ENCODE peak calls at places on chromosomes 1 and 21, in ten cellular contexts. J, F, H, M, K, C, Z, O, R and P are unnamed samples.

GRCh38 chr1:89519779-89520358 is 4.8 kb upstream of the LRRC8B start:
- DNase-seq in H (peak), O (peak), F (no peak), J (peak), K (no peak), Z (no peak), C (peak), R (peak), M (peak), P (no peak)

GRCh38 chr1:55347786-55348185 is 132.6 kb upstream of the USP24 start:
- DNase-seq in F (no peak), O (no peak), J (no peak), Z (no peak), R (no peak), M (no peak), H (no peak), K (no peak), C (no peak), P (no peak)

GRCh38 chr1:56866656-56867055 is 12.1 kb downstream of the C8A start:
- DNase-seq in C (peak), M (no peak), R (no peak), K (no peak), J (no peak), F (no peak), O (no peak), Z (no peak), H (no peak), P (no peak)

GRCh38 chr1:211145944-211146343 is 12.0 kb upstream of the KCNH1 start:
- DNase-seq in M (no peak), O (no peak), F (no peak), J (no peak), K (peak), Z (no peak), R (no peak), H (no peak), C (no peak), P (no peak)

GRCh38 chr1:117815105-117815812 is 114.2 kb downstream of the GDAP2 start:
- DNase-seq in O (peak), M (no peak), J (no peak), H (no peak), C (peak), F (no peak), R (no peak), Z (no peak), K (no peak), P (no peak)

GRCh38 chr1:2101531-2101930 is 51.3 kb downstream of the PRKCZ start:
- DNase-seq in C (no peak), H (no peak), F (no peak), J (no peak), O (no peak), K (no peak), Z (no peak), R (no peak), M (no peak), P (no peak)

GRCh38 chr1:229229137-229229720 is 41.7 kb upstream of the RAB4A start:
- DNase-seq in C (peak), Z (no peak), K (no peak), O (peak), J (peak), R (peak), M (no peak), H (no peak), F (peak), P (no peak)

GRCh38 chr1:60987904-60988303 is 94.5 kb upstream of the NFIA start:
- DNase-seq in K (no peak), J (no peak), M (no peak), O (no peak), F (no peak), H (no peak), Z (no peak), R (no peak), C (no peak), P (no peak)

GRCh38 chr1:167601442-167602380 is 28.3 kb upstream of the RCSD1 start:
- DNase-seq in O (no peak), K (peak), F (no peak), Z (no peak), R (no peak), M (no peak), J (no peak), C (peak), H (no peak), P (no peak)

GRCh38 chr1:86069757-86070145 is 86.8 kb downstream of the COL24A1 start:
- DNase-seq in O (no peak), M (no peak), Z (no peak), R (no peak), F (no peak), K (no peak), J (no peak), C (peak), H (no peak), P (no peak)

GRCh38 chr21:14259669-14260458 is 43.9 kb downstream of the RBM11 start:
- DNase-seq in M (peak), C (peak), F (no peak), R (peak), K (peak), O (peak), H (peak), J (peak), Z (no peak), P (no peak)

GRCh38 chr1:36349241-36349671 is 25.8 kb upstream of the EVA1B start:
- DNase-seq in F (no peak), C (peak), Z (no peak), J (no peak), R (no peak), H (no peak), O (peak), K (no peak), M (no peak), P (no peak)

GRCh38 chr1:1287288-1288110 is 7.3 kb downstream of the SCNN1D start:
- DNase-seq in J (no peak), Z (no peak), H (no peak), F (no peak), O (no peak), R (no peak), K (no peak), C (no peak), M (no peak), P (no peak)

GRCh38 chr1:3261969-3262579 is 192.4 kb upstream of the ARHGEF16 start:
- DNase-seq in F (no peak), Z (no peak), H (no peak), J (no peak), C (peak), M (no peak), R (no peak), K (no peak), O (no peak), P (no peak)

GRCh38 chr1:119011706-119012105 is 23.6 kb upstream of the TBX15 start:
- DNase-seq in M (no peak), J (no peak), R (no peak), C (no peak), H (no peak), Z (no peak), F (no peak), K (no peak), O (no peak), P (no peak)

GRCh38 chr21:42156690-42157605 is 62.0 kb upstream of the ABCG1 start:
- DNase-seq in F (no peak), H (no peak), K (no peak), Z (no peak), R (no peak), O (no peak), C (no peak), J (peak), M (no peak), P (no peak)

GRCh38 chr1:236206548-236206947 is 64.2 kb downstream of the GPR137B start:
- DNase-seq in Z (no peak), O (no peak), M (no peak), J (peak), F (peak), H (no peak), R (peak), K (peak), C (no peak), P (no peak)

GRCh38 chr1:34681481-34682451 is 73.1 kb upstream of the GJB5 start:
- DNase-seq in K (peak), H (peak), F (peak), Z (peak), O (peak), J (peak), M (peak), C (peak), R (peak), P (peak)

GRCh38 chr1:171940373-171940772 is 99.1 kb downstream of the DNM3 start:
- DNase-seq in C (no peak), R (no peak), M (no peak), O (no peak), K (no peak), H (no peak), F (no peak), J (no peak), Z (no peak), P (peak)

GRCh38 chr1:41754540-41754939 is 164.2 kb downstream of the HIVEP3 start:
- DNase-seq in K (no peak), C (no peak), O (no peak), F (no peak), Z (no peak), M (no peak), H (no peak), J (no peak), R (no peak), P (no peak)

GRCh38 chr1:66450043-66450514 is 83.9 kb upstream of the SGIP1 start:
- DNase-seq in C (no peak), O (no peak), J (no peak), R (peak), K (no peak), H (no peak), F (no peak), M (no peak), Z (no peak), P (no peak)

GRCh38 chr1:197776348-197777082 is 1.2 kb upstream of the DENND1B start:
- DNase-seq in J (no peak), Z (peak), C (peak), K (no peak), H (peak), F (no peak), M (peak), O (peak), R (no peak), P (no peak)

GRCh38 chr1:156550346-156550745 is 22.0 kb downstream of the IQGAP3 start:
- DNase-seq in M (no peak), F (no peak), R (no peak), C (no peak), Z (no peak), J (no peak), K (no peak), O (no peak), H (no peak), P (no peak)

GRCh38 chr1:84936116-84936810 is 43.3 kb upstream of the LPAR3 start:
- DNase-seq in C (peak), R (peak), O (peak), J (peak), F (no peak), H (peak), K (peak), M (peak), Z (peak), P (no peak)

GRCh38 chr1:162663086-162663485 is 30.8 kb downstream of the DDR2 start:
- DNase-seq in Z (no peak), F (no peak), O (peak), R (no peak), M (no peak), K (no peak), J (no peak), H (no peak), C (peak), P (no peak)

GRCh38 chr1:8239306-8240023 is 78.4 kb upstream of the SLC45A1 start:
- DNase-seq in M (no peak), J (peak), K (peak), H (no peak), O (no peak), C (peak), F (peak), R (peak), Z (no peak), P (no peak)

GRCh38 chr1:83889707-83890106 is 109.2 kb downstream of the TTLL7 start:
- DNase-seq in K (no peak), O (peak), C (peak), F (no peak), M (no peak), R (no peak), H (no peak), Z (no peak), J (peak), P (no peak)

GRCh38 chr1:159015440-159015909 is 5.8 kb downstream of the IFI16 start:
- DNase-seq in K (peak), O (peak), H (peak), R (peak), Z (no peak), C (peak), M (no peak), J (no peak), F (no peak), P (no peak)

GRCh38 chr1:177847843-177848242 is 122.0 kb downstream of the SEC16B start:
- DNase-seq in K (no peak), C (peak), O (peak), J (no peak), R (no peak), Z (peak), F (no peak), M (no peak), H (no peak), P (no peak)

GRCh38 chr1:156078728-156079127 is 3.5 kb downstream of the MEX3A start:
- DNase-seq in H (no peak), O (no peak), M (no peak), Z (no peak), R (no peak), K (no peak), C (no peak), F (no peak), J (no peak), P (no peak)

GRCh38 chr1:14366361-14367018 is 232.0 kb upstream of the KAZN start:
- DNase-seq in O (no peak), C (peak), H (no peak), Z (no peak), J (peak), R (peak), F (peak), K (no peak), M (no peak), P (no peak)

GRCh38 chr1:53060580-53060979 is 1.4 kb upstream of the PODN start:
- DNase-seq in K (no peak), H (no peak), M (no peak), J (no peak), F (no peak), O (no peak), Z (no peak), R (no peak), C (peak), P (no peak)

GRCh38 chr1:113199718-113200455 is 126.9 kb downstream of the LRIG2 start:
- DNase-seq in H (no peak), C (no peak), Z (no peak), K (no peak), R (peak), J (no peak), M (no peak), O (no peak), F (peak), P (peak)

GRCh38 chr1:200143347-200143746 is 115.8 kb downstream of the NR5A2 start:
- DNase-seq in R (no peak), C (no peak), F (no peak), J (no peak), O (no peak), Z (no peak), K (no peak), M (no peak), H (no peak), P (no peak)
- H3K27ac ChIP-seq in R (no peak), C (no peak), F (no peak), J (no peak), O (no peak), Z (no peak), K (no peak), M (no peak), H (no peak), P (no peak)

DNA sequence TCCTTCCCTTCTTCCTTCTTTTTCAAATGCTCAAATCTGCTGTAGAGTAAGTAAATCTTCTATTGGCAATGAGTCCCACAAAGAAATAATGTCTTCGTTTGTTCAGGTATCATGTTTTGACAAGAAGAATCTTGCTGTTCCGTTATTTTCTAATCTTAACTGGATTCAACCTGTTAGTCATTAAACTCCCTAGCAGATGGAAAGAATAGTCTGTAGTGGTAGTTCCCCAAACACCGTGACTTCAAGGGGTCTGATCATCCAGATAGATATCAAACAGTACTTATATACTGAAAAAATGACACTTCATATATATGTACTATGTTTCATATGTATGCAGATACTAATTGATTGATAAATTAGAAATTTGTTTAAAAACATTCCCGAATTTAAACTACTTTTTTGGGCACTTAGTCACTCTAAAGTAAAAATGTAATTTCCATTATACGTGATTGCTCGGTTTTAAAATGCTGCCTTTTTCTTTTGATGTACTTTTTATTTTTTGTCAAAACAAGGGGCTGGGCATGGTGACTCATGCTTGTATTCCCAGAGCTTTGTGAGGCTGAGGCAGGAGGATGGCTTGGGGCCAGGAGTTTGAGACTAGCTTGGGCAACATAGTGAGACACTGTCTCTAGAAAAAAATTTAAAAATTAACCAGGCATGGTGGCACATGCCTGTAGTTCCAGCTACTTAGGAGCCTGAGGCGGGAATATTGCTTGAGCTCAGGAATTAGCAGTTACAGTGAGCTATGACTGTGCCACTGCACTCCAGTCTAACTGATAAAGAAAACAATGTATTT is 335.7 kb upstream of the SNX7 start:
- DNase-seq in R (no peak), Z (peak), C (peak), J (no peak), H (no peak), K (peak), O (peak), M (peak), F (no peak), P (no peak)
- H3K9ac ChIP-seq in R (no peak), Z (peak), C (no peak), J (no peak), H (no peak), K (no peak), O (peak), M (no peak), F (no peak), P (no peak)

GRCh38 chr1:77538956-77539509 is 143.4 kb downstream of the ZZZ3 start:
- DNase-seq in R (no peak), C (peak), J (no peak), K (no peak), Z (no peak), M (no peak), F (no peak), O (peak), H (no peak), P (no peak)

GRCh38 chr1:77536813-77537212 is 145.6 kb downstream of the ZZZ3 start:
- DNase-seq in C (peak), K (no peak), M (peak), R (no peak), H (no peak), J (no peak), F (no peak), O (peak), Z (peak), P (no peak)

GRCh38 chr1:77534456-77534855 is 148.0 kb downstream of the ZZZ3 start:
- DNase-seq in H (no peak), Z (no peak), C (peak), F (no peak), M (no peak), J (no peak), O (no peak), R (no peak), K (no peak), P (no peak)

GRCh38 chr1:77532641-77533040 is 149.8 kb downstream of the ZZZ3 start:
- DNase-seq in C (no peak), O (no peak), M (no peak), Z (no peak), R (no peak), J (no peak), F (no peak), H (no peak), K (no peak), P (no peak)

DNA sequence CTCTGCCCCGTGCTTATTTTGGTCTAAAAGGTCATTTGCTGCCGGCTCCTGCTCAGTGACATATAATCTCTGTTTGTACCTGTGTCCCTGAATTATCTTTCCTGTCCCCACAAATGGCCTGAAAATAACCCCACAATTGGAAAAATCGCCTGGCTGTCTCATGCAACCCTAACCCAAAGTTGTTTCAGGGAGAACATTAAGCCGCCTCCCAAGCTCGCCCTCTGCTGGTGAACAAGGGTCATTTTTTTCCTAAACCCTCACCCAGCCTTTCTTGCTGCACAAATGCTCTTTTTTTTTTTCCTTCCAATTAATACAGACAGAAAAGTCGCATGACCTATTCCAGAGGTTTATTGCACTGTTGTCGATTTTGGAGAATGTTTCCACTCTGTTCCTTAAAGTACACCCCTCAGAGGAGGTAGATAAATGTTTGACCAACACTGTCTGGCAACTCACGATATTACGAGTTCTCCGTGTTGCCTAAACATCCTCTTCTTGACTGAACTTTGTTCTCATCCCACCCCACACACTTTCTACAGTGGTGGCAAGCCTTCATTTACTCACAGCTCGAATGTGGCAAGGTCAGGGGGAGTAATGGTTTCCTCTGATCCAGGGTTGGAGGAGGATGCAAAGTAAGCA is 148.7 kb downstream of the ZZZ3 start:
- DNase-seq in F (peak), O (peak), H (peak), M (peak), Z (no peak), J (peak), C (peak), R (peak), K (peak), P (no peak)
- H3K27ac ChIP-seq in F (no peak), O (no peak), H (no peak), M (no peak), Z (no peak), J (no peak), C (peak), R (no peak), K (no peak), P (no peak)

DNA sequence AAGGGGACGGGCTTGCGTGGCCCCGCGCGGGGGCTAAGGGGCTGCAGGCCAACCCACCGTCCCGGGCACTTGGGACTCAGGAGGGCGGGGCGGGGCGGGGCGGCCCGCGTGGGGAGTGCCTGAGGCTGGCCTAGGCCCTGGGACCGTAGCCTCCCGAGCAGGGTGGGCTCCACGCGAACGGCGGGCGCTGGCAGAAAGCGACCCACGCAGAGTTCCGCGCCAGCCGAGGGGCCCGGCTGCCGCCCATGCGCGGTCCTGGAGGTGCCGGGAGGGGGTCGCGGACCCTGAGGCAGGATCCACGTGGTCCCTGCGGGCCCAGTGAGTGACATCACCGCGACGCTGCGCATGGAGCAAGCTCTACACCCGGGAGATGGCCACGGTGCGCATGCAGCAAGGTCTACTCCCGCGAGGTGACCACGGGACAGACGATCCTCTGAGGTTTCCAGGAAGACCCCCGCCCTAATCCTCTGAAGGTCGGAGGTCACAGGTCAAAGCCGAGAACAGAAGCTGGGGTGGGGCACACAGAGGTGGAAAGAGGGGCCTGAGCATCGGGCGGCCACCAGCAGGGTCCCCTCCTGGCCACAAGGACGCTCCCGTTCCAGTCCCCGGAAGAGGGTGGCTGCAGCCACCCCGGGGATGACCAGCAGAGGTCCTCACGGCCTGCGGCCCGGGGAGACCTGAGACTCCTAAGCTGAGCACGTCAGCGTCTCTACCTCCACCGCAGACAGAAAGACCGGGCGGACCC is 13.5 kb upstream of the SLC19A1 start:
- DNase-seq in F (peak), K (peak), C (peak), J (peak), M (peak), O (peak), R (peak), H (peak), Z (no peak), P (no peak)
- H3K9ac ChIP-seq in F (no peak), K (peak), C (peak), J (no peak), M (peak), O (peak), R (peak), H (peak), Z (no peak), P (no peak)